ENCODE peak calls at places on chromosomes 3 and 15, in ten cellular contexts. K is progenitor cell of endocrine pancreas, I is A549, M is astrocyte, Y is upper lobe of right lung, L is pancreas, U is right lobe of liver, C is B cell, V is cardiac fibroblast, X is stomach. R is an unnamed sample.

GRCh38 chr3:9715764-9716437 is 12.3 kb downstream of the CPNE9 start:
- DNase-seq in K (no peak), I (peak), M (peak), Y (peak), L (peak), U (peak), C (no peak), V (peak), X (peak), R (no peak)

GRCh38 chr15:58362262-58362922 is 69.4 kb upstream of the LIPC start:
- DNase-seq in K (no peak), I (no peak), M (no peak), Y (no peak), L (no peak), U (no peak), C (no peak), V (no peak), X (no peak), R (no peak)

GRCh38 chr3:14989943-14990753 is 42.8 kb downstream of the NR2C2 start:
- DNase-seq in K (no peak), I (no peak), M (peak), Y (no peak), L (no peak), U (peak), C (no peak), V (peak), X (no peak), R (no peak)

GRCh38 chr3:160667452-160667851 is 9.5 kb upstream of the ARL14 start:
- DNase-seq in K (no peak), I (peak), M (peak), Y (no peak), L (no peak), U (peak), C (no peak), V (peak), X (peak), R (no peak)

GRCh38 chr3:3800685-3801509 is 1.7 kb downstream of the LRRN1 start:
- DNase-seq in K (peak), I (no peak), M (peak), Y (peak), L (peak), U (peak), C (no peak), V (no peak), X (peak), R (no peak)

GRCh38 chr3:17013050-17013449 is 128.3 kb downstream of the PLCL2 start:
- DNase-seq in K (no peak), I (no peak), M (peak), Y (no peak), L (no peak), U (no peak), C (no peak), V (no peak), X (no peak), R (no peak)

GRCh38 chr15:40959331-40960141 is 6.3 kb downstream of the CHAC1 start:
- DNase-seq in K (no peak), I (no peak), M (no peak), Y (no peak), L (no peak), U (no peak), C (no peak), V (no peak), X (no peak), R (no peak)

GRCh38 chr15:50493625-50494024 is 52.8 kb downstream of the USP50 start:
- DNase-seq in K (no peak), I (no peak), M (no peak), Y (no peak), L (no peak), U (no peak), C (no peak), V (no peak), X (no peak), R (no peak)

GRCh38 chr3:141659821-141660597 is 78.1 kb upstream of the RNF7 start:
- DNase-seq in K (peak), I (peak), M (peak), Y (peak), L (peak), U (peak), C (no peak), V (peak), X (peak), R (peak)

GRCh38 chr15:40272713-40273056 is 10.2 kb downstream of the ANKRD63 start:
- DNase-seq in K (no peak), I (peak), M (no peak), Y (no peak), L (no peak), U (no peak), C (no peak), V (no peak), X (no peak), R (no peak)

GRCh38 chr15:43954181-43954621 is 127.4 kb downstream of the WDR76 start:
- DNase-seq in K (no peak), I (no peak), M (peak), Y (no peak), L (no peak), U (no peak), C (no peak), V (peak), X (no peak), R (no peak)

GRCh38 chr3:79973917-79974595 is 206.3 kb upstream of the ROBO1 start:
- DNase-seq in K (no peak), I (no peak), M (peak), Y (no peak), L (no peak), U (no peak), C (no peak), V (peak), X (no peak), R (no peak)

GRCh38 chr3:128482857-128483656 is 9.9 kb downstream of the GATA2 start:
- DNase-seq in K (no peak), I (no peak), M (peak), Y (no peak), L (no peak), U (no peak), C (no peak), V (peak), X (no peak), R (no peak)

GRCh38 chr3:30657914-30658313 is 51.5 kb downstream of the TGFBR2 start:
- DNase-seq in K (no peak), I (no peak), M (peak), Y (no peak), L (no peak), U (no peak), C (no peak), V (no peak), X (no peak), R (no peak)

GRCh38 chr15:26623071-26623470 is 149.8 kb downstream of the GABRB3 start:
- DNase-seq in K (no peak), I (no peak), M (no peak), Y (no peak), L (no peak), U (no peak), C (no peak), V (no peak), X (no peak), R (no peak)

GRCh38 chr15:39713846-39714245 is 68.8 kb downstream of the FSIP1 start:
- DNase-seq in K (no peak), I (no peak), M (no peak), Y (no peak), L (no peak), U (no peak), C (no peak), V (no peak), X (no peak), R (no peak)

GRCh38 chr15:81500081-81500480 is 126.1 kb upstream of the TMC3 start:
- DNase-seq in K (no peak), I (no peak), M (no peak), Y (no peak), L (no peak), U (no peak), C (no peak), V (no peak), X (no peak), R (no peak)

GRCh38 chr3:195815169-195815771 is 3.5 kb upstream of the MUC4 start:
- DNase-seq in K (no peak), I (no peak), M (peak), Y (peak), L (no peak), U (no peak), C (no peak), V (peak), X (no peak), R (no peak)

GRCh38 chr3:186821429-186822367 is 15.4 kb upstream of the RFC4 start:
- DNase-seq in K (no peak), I (no peak), M (peak), Y (no peak), L (no peak), U (no peak), C (peak), V (peak), X (no peak), R (peak)

GRCh38 chr3:98779936-98780335 is 16.8 kb downstream of the ST3GAL6 start:
- DNase-seq in K (no peak), I (no peak), M (peak), Y (no peak), L (no peak), U (no peak), C (no peak), V (peak), X (no peak), R (no peak)

GRCh38 chr3:31448035-31448881 is 84.5 kb upstream of the STT3B start:
- DNase-seq in K (no peak), I (no peak), M (no peak), Y (peak), L (no peak), U (peak), C (peak), V (peak), X (peak), R (no peak)

GRCh38 chr3:159619341-159619885 is 369.2 kb upstream of the IL12A start:
- DNase-seq in K (no peak), I (no peak), M (peak), Y (no peak), L (no peak), U (no peak), C (no peak), V (peak), X (no peak), R (no peak)

GRCh38 chr3:42747581-42747980 is 25.5 kb downstream of the CCDC13 start:
- DNase-seq in K (no peak), I (no peak), M (no peak), Y (no peak), L (no peak), U (no peak), C (no peak), V (no peak), X (no peak), R (no peak)

GRCh38 chr3:13840456-13840855 is 39.4 kb downstream of the WNT7A start:
- DNase-seq in K (no peak), I (no peak), M (no peak), Y (no peak), L (no peak), U (no peak), C (no peak), V (no peak), X (no peak), R (no peak)

GRCh38 chr15:37291920-37292319 is 191.6 kb upstream of the MEIS2 start:
- DNase-seq in K (no peak), I (no peak), M (peak), Y (no peak), L (no peak), U (no peak), C (no peak), V (peak), X (no peak), R (no peak)

GRCh38 chr15:95872366-95872771 is 458.1 kb upstream of the NR2F2 start:
- DNase-seq in K (no peak), I (no peak), M (peak), Y (no peak), L (no peak), U (no peak), C (no peak), V (peak), X (no peak), R (no peak)

GRCh38 chr15:96369825-96370621 is 39.5 kb downstream of the NR2F2 start:
- DNase-seq in K (no peak), I (no peak), M (no peak), Y (no peak), L (no peak), U (no peak), C (no peak), V (no peak), X (no peak), R (no peak)

GRCh38 chr15:74127954-74128784 is 2.2 kb upstream of the ISLR2 start:
- DNase-seq in K (no peak), I (no peak), M (no peak), Y (no peak), L (no peak), U (no peak), C (peak), V (peak), X (no peak), R (no peak)

GRCh38 chr3:126751611-126752302 is 47.7 kb downstream of the CHCHD6 start:
- DNase-seq in K (no peak), I (no peak), M (no peak), Y (no peak), L (no peak), U (no peak), C (no peak), V (no peak), X (no peak), R (peak)

GRCh38 chr3:126753191-126754160 is 49.4 kb downstream of the CHCHD6 start:
- DNase-seq in K (no peak), I (no peak), M (peak), Y (peak), L (no peak), U (no peak), C (no peak), V (no peak), X (no peak), R (peak)

GRCh38 chr3:126749931-126750759 is 46.1 kb downstream of the CHCHD6 start:
- DNase-seq in K (no peak), I (no peak), M (no peak), Y (no peak), L (no peak), U (no peak), C (no peak), V (no peak), X (no peak), R (peak)

GRCh38 chr3:126750760-126751129 is 46.7 kb downstream of the CHCHD6 start:
- DNase-seq in K (no peak), I (no peak), M (no peak), Y (no peak), L (no peak), U (no peak), C (no peak), V (no peak), X (no peak), R (peak)

GRCh38 chr3:126752303-126753190 is 48.5 kb downstream of the CHCHD6 start:
- DNase-seq in K (peak), I (peak), M (peak), Y (peak), L (peak), U (peak), C (peak), V (peak), X (peak), R (peak)
- TF ChIP-seq CTCF in K (peak), I (peak), M (peak), Y (peak), L (peak), U (peak), C (peak), V (peak), X (peak), R (peak)

GRCh38 chr15:52331490-52332240 is 36.1 kb upstream of the MYO5C start:
- DNase-seq in K (no peak), I (peak), M (peak), Y (no peak), L (no peak), U (peak), C (peak), V (peak), X (peak), R (no peak)
- TF ChIP-seq CTCF in K (peak), I (peak), M (peak), Y (peak), L (no peak), U (peak), C (peak), V (peak), X (peak), R (peak)

GRCh38 chr15:64351265-64351664 is 4.7 kb downstream of the CSNK1G1 start:
- DNase-seq in K (no peak), I (no peak), M (peak), Y (no peak), L (no peak), U (no peak), C (no peak), V (peak), X (no peak), R (no peak)

GRCh38 chr15:64361259-64361658 is 5.3 kb upstream of the CSNK1G1 start:
- DNase-seq in K (no peak), I (no peak), M (no peak), Y (no peak), L (no peak), U (no peak), C (no peak), V (no peak), X (no peak), R (no peak)

GRCh38 chr15:64354683-64355558 is 1.1 kb downstream of the CSNK1G1 start:
- DNase-seq in K (no peak), I (no peak), M (no peak), Y (no peak), L (no peak), U (no peak), C (peak), V (no peak), X (no peak), R (no peak)

GRCh38 chr15:64355559-64356442 is at the start of gene CSNK1G1:
- DNase-seq in K (peak), I (peak), M (peak), Y (peak), L (peak), U (peak), C (peak), V (peak), X (peak), R (peak)

GRCh38 chr15:64356443-64357040 is 569 bp upstream of the CSNK1G1 start:
- DNase-seq in K (no peak), I (peak), M (peak), Y (no peak), L (no peak), U (no peak), C (no peak), V (peak), X (no peak), R (no peak)
- TF ChIP-seq CTCF in K (peak), I (peak), M (peak), Y (peak), L (no peak), U (peak), C (peak), V (peak), X (peak), R (peak)

GRCh38 chr3:57919987-57920386 is 88.2 kb upstream of the FLNB start:
- DNase-seq in K (no peak), I (no peak), M (no peak), Y (no peak), L (no peak), U (no peak), C (no peak), V (peak), X (no peak), R (no peak)
- TF ChIP-seq CTCF in K (no peak), I (no peak), M (no peak), Y (no peak), L (no peak), U (no peak), C (no peak), V (no peak), X (no peak), R (no peak)

R was measured in osteocyte.